ENCODE peak calls at places on chromosome 7, in six cellular contexts. E, M, F, X, L and Z are unnamed samples.

GRCh38 chr7:83599131-83599530 is 49.8 kb downstream of the SEMA3E start:
- DNase-seq in E (no peak), M (no peak), F (no peak), X (no peak), L (no peak), Z (no peak)

GRCh38 chr7:105268511-105269392 is 120.0 kb downstream of the SRPK2 start:
- DNase-seq in E (peak; percentile 13), M (no peak), F (no peak), X (no peak), L (no peak), Z (peak; percentile 27)

GRCh38 chr7:158327012-158327411 is 260.6 kb downstream of the PTPRN2 start:
- DNase-seq in E (no peak), M (no peak), F (no peak), X (no peak), L (no peak), Z (no peak)

GRCh38 chr7:8295638-8296361 is 33.8 kb upstream of the ICA1 start:
- DNase-seq in E (peak; percentile 80), M (peak; percentile 17), F (peak; percentile 50), X (peak; percentile 43), L (peak; percentile 89), Z (peak; percentile 78)

GRCh38 chr7:25028370-25028971 is 48.5 kb upstream of the OSBPL3 start:
- DNase-seq in E (peak; percentile 76), M (no peak), F (no peak), X (no peak), L (no peak), Z (no peak)

GRCh38 chr7:42152353-42153205 is 84.4 kb downstream of the GLI3 start:
- DNase-seq in E (no peak), M (no peak), F (no peak), X (no peak), L (no peak), Z (peak; percentile 88)

GRCh38 chr7:107201795-107202450 is 33.1 kb downstream of the HBP1 start:
- DNase-seq in E (peak; percentile 27), M (peak; percentile 19), F (peak; percentile 59), X (no peak), L (peak; percentile 23), Z (peak; percentile 60)

GRCh38 chr7:78542551-78542950 is 744.0 kb downstream of the PHTF2 start:
- DNase-seq in E (no peak), M (no peak), F (no peak), X (no peak), L (no peak), Z (no peak)

GRCh38 chr7:114405427-114405826 is 9.2 kb upstream of the FOXP2 start:
- DNase-seq in E (peak; percentile 30), M (no peak), F (no peak), X (no peak), L (peak; percentile 8), Z (no peak)

GRCh38 chr7:79455173-79455790 is 1.8 kb upstream of the MAGI2 start:
- DNase-seq in E (no peak), M (no peak), F (no peak), X (no peak), L (no peak), Z (no peak)

GRCh38 chr7:66138994-66139752 is 24.5 kb downstream of the CRCP start:
- DNase-seq in E (no peak), M (no peak), F (no peak), X (no peak), L (no peak), Z (no peak)

GRCh38 chr7:4091767-4092166 is 590.3 kb upstream of the FOXK1 start:
- DNase-seq in E (no peak), M (no peak), F (no peak), X (no peak), L (no peak), Z (no peak)

GRCh38 chr7:157139142-157140117 is 704 bp downstream of the UBE3C start:
- DNase-seq in E (no peak), M (no peak), F (no peak), X (no peak), L (no peak), Z (no peak)

GRCh38 chr7:123687161-123687560 is 31.5 kb downstream of the LMOD2 start:
- DNase-seq in E (no peak), M (no peak), F (no peak), X (no peak), L (no peak), Z (no peak)
- TF ChIP-seq JUND in E (no peak), M (no peak), F (no peak), X (no peak), L (no peak), Z (no peak)

GRCh38 chr7:98396768-98397167 is 4.1 kb downstream of the BAIAP2L1 start:
- DNase-seq in E (no peak), M (no peak), F (no peak), X (no peak), L (no peak), Z (no peak)

GRCh38 chr7:98399462-98399861 is 1.4 kb downstream of the BAIAP2L1 start:
- DNase-seq in E (no peak), M (no peak), F (no peak), X (no peak), L (no peak), Z (no peak)

GRCh38 chr7:98400538-98401427 is at the start of gene BAIAP2L1:
- DNase-seq in E (peak; percentile 80), M (peak; percentile 86), F (peak; percentile 100), X (peak; percentile 48), L (peak; percentile 82), Z (peak; percentile 93)

GRCh38 chr7:98399903-98400537 is 870 bp downstream of the BAIAP2L1 start:
- DNase-seq in E (no peak), M (no peak), F (no peak), X (no peak), L (peak; percentile 48), Z (peak; percentile 89)

DNA sequence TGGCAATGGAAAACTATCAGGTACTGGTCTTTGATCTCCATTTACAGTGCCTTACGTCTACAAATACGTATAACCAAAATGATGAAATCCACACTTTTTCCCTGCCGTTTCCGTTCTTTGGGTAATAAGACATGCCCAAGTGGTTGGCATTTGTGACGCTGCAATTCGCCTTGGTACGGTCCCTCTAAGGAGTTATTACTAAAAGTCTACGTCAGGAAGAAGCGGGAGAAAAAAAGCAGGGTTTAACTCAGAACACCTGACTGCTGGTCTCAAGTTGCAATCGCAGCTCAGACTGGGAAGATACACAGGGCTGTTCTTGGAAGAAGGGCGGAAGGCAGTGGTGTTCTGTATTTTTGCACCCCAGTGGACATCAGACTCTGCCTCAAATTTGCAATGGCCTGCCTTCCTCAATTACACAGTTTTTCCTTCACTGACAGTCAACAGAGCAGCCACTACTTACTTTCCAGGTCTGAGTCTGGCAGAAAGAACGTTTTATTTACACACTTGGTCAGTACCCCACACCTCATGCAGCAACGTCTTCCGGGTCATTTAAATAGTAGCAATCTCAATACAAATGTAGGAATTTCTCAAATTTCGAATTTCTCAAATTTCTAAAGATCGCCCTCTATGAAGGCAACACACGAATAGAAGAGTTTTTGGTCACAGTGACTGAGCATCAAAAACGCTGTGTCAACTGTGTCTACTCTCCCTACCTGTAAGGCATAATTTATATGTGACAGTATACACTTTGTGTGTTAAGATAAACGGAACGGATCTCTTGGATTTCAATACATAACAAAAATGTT is 2.1 kb downstream of the BAIAP2L1 start:
- DNase-seq in E (no peak), M (no peak), F (no peak), X (no peak), L (no peak), Z (peak; percentile 32)
- TF ChIP-seq JUND in E (no peak), M (no peak), F (no peak), X (no peak), L (no peak), Z (no peak)

DNA sequence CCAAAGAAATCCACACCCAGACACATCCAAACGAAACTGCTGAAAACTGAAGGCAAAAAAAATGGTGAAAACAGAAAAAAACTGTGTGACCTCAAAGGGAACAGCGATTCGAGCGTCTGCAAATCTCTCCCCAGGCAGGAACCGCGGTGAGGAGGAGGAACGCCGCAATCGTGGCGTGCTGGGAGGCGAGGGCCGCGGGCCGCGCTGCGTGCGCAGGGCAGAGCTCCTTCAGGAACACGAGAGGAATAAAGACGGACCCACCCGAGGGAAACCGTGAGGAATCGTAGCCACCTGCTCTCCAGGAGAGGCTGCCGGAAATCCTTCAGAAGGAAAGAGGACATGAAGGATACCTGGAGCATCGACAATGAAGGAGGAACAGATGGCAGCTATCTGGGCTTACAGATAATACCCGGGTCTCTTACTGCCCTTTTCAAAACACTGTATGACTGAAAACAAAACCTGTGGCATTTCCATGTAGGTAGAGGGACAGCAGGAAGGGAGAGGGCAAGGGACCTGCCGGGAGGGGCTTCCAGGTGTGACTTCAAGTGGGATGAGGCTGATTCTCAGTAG is 266.0 kb downstream of the MAD1L1 start:
- DNase-seq in E (no peak), M (no peak), F (no peak), X (no peak), L (no peak), Z (no peak)
- TF ChIP-seq JUND in E (no peak), M (no peak), F (no peak), X (no peak), L (no peak), Z (no peak)

GRCh38 chr7:133053321-133053891 is 28.5 kb downstream of the CHCHD3 start:
- DNase-seq in E (no peak), M (no peak), F (no peak), X (no peak), L (no peak), Z (no peak)
- TF ChIP-seq JUND in E (no peak), M (no peak), F (no peak), X (no peak), L (no peak), Z (no peak)

GRCh38 chr7:36132025-36132424 is 21.0 kb upstream of the EEPD1 start:
- DNase-seq in E (peak; percentile 21), M (no peak), F (no peak), X (no peak), L (no peak), Z (peak; percentile 41)

GRCh38 chr7:36129048-36129534 is 24.0 kb upstream of the EEPD1 start:
- DNase-seq in E (peak; percentile 48), M (no peak), F (no peak), X (no peak), L (no peak), Z (no peak)

GRCh38 chr7:36130236-36130945 is 22.7 kb upstream of the EEPD1 start:
- DNase-seq in E (no peak), M (no peak), F (no peak), X (no peak), L (no peak), Z (no peak)

GRCh38 chr7:36131499-36131898 is 21.6 kb upstream of the EEPD1 start:
- DNase-seq in E (no peak), M (no peak), F (no peak), X (no peak), L (no peak), Z (no peak)

DNA sequence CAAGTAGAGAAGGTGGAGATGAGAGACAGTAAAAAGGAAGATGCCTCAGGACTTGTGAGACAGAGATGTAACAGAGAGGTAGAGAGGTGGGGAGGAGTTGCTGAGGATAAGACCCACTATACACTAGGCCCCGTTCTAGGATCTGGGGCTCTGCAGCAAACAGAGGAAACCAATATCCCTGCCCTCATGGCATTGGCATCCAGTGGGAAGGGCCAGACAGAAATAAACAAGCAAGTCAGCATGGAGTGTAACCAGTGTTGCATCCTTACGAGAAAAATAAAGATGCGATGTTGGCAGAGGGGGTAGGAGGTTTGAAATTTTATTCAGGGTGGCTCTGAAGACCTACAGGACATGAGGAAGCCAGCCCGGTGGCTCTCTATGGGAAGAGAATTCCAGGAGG is 22.0 kb upstream of the EEPD1 start:
- DNase-seq in E (no peak), M (no peak), F (no peak), X (no peak), L (no peak), Z (no peak)
- TF ChIP-seq JUND in E (no peak), M (no peak), F (no peak), X (no peak), L (no peak), Z (no peak)

GRCh38 chr7:229184-229964 is 37.0 kb downstream of the FAM20C start:
- DNase-seq in E (no peak), M (no peak), F (no peak), X (no peak), L (no peak), Z (no peak)
- TF ChIP-seq JUND in E (no peak), M (no peak), F (no peak), X (no peak), L (no peak), Z (no peak)